ENCODE peak calls at places on chromosome 7, in nine cellular contexts. One of them, this sample, is unnamed.

GRCh38 chr7:95330194-95331003 is 6.1 kb upstream of the PON1 start:
- DNase-seq in activated T-helper 1 cell treated with anti-CD3 and anti-CD28 coated beads, Interleukin-2, amount 50 U/mL, for 16 hours: no peak
- DNase-seq in NCI-H1105 treated with DMSO at 0.1 percent for 48 hours: no peak
- DNase-seq in posterior cingulate gyrus: no peak
- DNase-seq in small intestine: peak; percentile 53
- DNase-seq in pancreas: no peak
- DNase-seq in dorsolateral prefrontal cortex: no peak
- DNase-seq in AG10803: peak; percentile 54
- DNase-seq in astrocyte of the cerebellum: no peak
- DNase-seq in this sample: no peak

GRCh38 chr7:44293561-44294324 is 31.7 kb downstream of the CAMK2B start:
- DNase-seq in posterior cingulate gyrus: peak; percentile 62
- DNase-seq in AG10803: no peak
- DNase-seq in dorsolateral prefrontal cortex: peak; percentile 22
- DNase-seq in astrocyte of the cerebellum: no peak
- DNase-seq in pancreas: peak; percentile 5
- DNase-seq in NCI-H1105 treated with DMSO at 0.1 percent for 48 hours: no peak
- DNase-seq in activated T-helper 1 cell treated with anti-CD3 and anti-CD28 coated beads, Interleukin-2, amount 50 U/mL, for 16 hours: no peak
- DNase-seq in small intestine: no peak
- DNase-seq in this sample: peak; percentile 6

GRCh38 chr7:36810476-36810875 is 86.2 kb upstream of the AOAH start:
- DNase-seq in astrocyte of the cerebellum: no peak
- DNase-seq in dorsolateral prefrontal cortex: no peak
- DNase-seq in AG10803: no peak
- DNase-seq in small intestine: peak; percentile 5
- DNase-seq in activated T-helper 1 cell treated with anti-CD3 and anti-CD28 coated beads, Interleukin-2, amount 50 U/mL, for 16 hours: no peak
- DNase-seq in NCI-H1105 treated with DMSO at 0.1 percent for 48 hours: no peak
- DNase-seq in pancreas: no peak
- DNase-seq in posterior cingulate gyrus: no peak
- DNase-seq in this sample: no peak

GRCh38 chr7:138077809-138078208 is 1.6 kb downstream of the AKR1D1 start:
- DNase-seq in pancreas: no peak
- DNase-seq in small intestine: peak; percentile 5
- DNase-seq in astrocyte of the cerebellum: no peak
- DNase-seq in activated T-helper 1 cell treated with anti-CD3 and anti-CD28 coated beads, Interleukin-2, amount 50 U/mL, for 16 hours: no peak
- DNase-seq in NCI-H1105 treated with DMSO at 0.1 percent for 48 hours: no peak
- DNase-seq in posterior cingulate gyrus: no peak
- DNase-seq in AG10803: no peak
- DNase-seq in dorsolateral prefrontal cortex: no peak
- DNase-seq in this sample: no peak

GRCh38 chr7:102211590-102212550 is 74.8 kb upstream of the SH2B2 start:
- DNase-seq in AG10803: no peak
- DNase-seq in NCI-H1105 treated with DMSO at 0.1 percent for 48 hours: no peak
- DNase-seq in dorsolateral prefrontal cortex: no peak
- DNase-seq in activated T-helper 1 cell treated with anti-CD3 and anti-CD28 coated beads, Interleukin-2, amount 50 U/mL, for 16 hours: no peak
- DNase-seq in small intestine: no peak
- DNase-seq in pancreas: no peak
- DNase-seq in astrocyte of the cerebellum: no peak
- DNase-seq in posterior cingulate gyrus: no peak
- DNase-seq in this sample: no peak

GRCh38 chr7:57362868-57363267 is 87.1 kb upstream of the ZNF716 start:
- DNase-seq in AG10803: no peak
- DNase-seq in pancreas: no peak
- DNase-seq in astrocyte of the cerebellum: no peak
- DNase-seq in small intestine: no peak
- DNase-seq in NCI-H1105 treated with DMSO at 0.1 percent for 48 hours: no peak
- DNase-seq in dorsolateral prefrontal cortex: no peak
- DNase-seq in posterior cingulate gyrus: peak; percentile 22
- DNase-seq in activated T-helper 1 cell treated with anti-CD3 and anti-CD28 coated beads, Interleukin-2, amount 50 U/mL, for 16 hours: no peak
- DNase-seq in this sample: no peak

GRCh38 chr7:69893915-69894314 is 295.6 kb downstream of the AUTS2 start:
- DNase-seq in astrocyte of the cerebellum: peak; percentile 8
- DNase-seq in AG10803: peak; percentile 37
- DNase-seq in pancreas: no peak
- DNase-seq in dorsolateral prefrontal cortex: no peak
- DNase-seq in NCI-H1105 treated with DMSO at 0.1 percent for 48 hours: peak; percentile 33
- DNase-seq in small intestine: no peak
- DNase-seq in activated T-helper 1 cell treated with anti-CD3 and anti-CD28 coated beads, Interleukin-2, amount 50 U/mL, for 16 hours: no peak
- DNase-seq in posterior cingulate gyrus: no peak
- DNase-seq in this sample: no peak

GRCh38 chr7:6212008-6212407 is 60.4 kb downstream of the CYTH3 start:
- DNase-seq in AG10803: no peak
- DNase-seq in astrocyte of the cerebellum: no peak
- DNase-seq in dorsolateral prefrontal cortex: no peak
- DNase-seq in pancreas: no peak
- DNase-seq in NCI-H1105 treated with DMSO at 0.1 percent for 48 hours: no peak
- DNase-seq in small intestine: no peak
- DNase-seq in posterior cingulate gyrus: no peak
- DNase-seq in activated T-helper 1 cell treated with anti-CD3 and anti-CD28 coated beads, Interleukin-2, amount 50 U/mL, for 16 hours: no peak
- DNase-seq in this sample: no peak

GRCh38 chr7:13336227-13336626 is 648.8 kb downstream of the ARL4A start:
- DNase-seq in posterior cingulate gyrus: no peak
- DNase-seq in pancreas: no peak
- DNase-seq in astrocyte of the cerebellum: peak; percentile 31
- DNase-seq in small intestine: no peak
- DNase-seq in activated T-helper 1 cell treated with anti-CD3 and anti-CD28 coated beads, Interleukin-2, amount 50 U/mL, for 16 hours: no peak
- DNase-seq in NCI-H1105 treated with DMSO at 0.1 percent for 48 hours: no peak
- DNase-seq in dorsolateral prefrontal cortex: no peak
- DNase-seq in AG10803: peak; percentile 50
- DNase-seq in this sample: no peak

GRCh38 chr7:143384148-143384547 is 3.0 kb downstream of the ZYX start:
- DNase-seq in dorsolateral prefrontal cortex: no peak
- DNase-seq in NCI-H1105 treated with DMSO at 0.1 percent for 48 hours: no peak
- DNase-seq in AG10803: no peak
- DNase-seq in astrocyte of the cerebellum: no peak
- DNase-seq in activated T-helper 1 cell treated with anti-CD3 and anti-CD28 coated beads, Interleukin-2, amount 50 U/mL, for 16 hours: no peak
- DNase-seq in small intestine: no peak
- DNase-seq in posterior cingulate gyrus: peak; percentile 36
- DNase-seq in pancreas: no peak
- DNase-seq in this sample: no peak

GRCh38 chr7:116552616-116553015 is 27.8 kb downstream of the CAV1 start:
- DNase-seq in NCI-H1105 treated with DMSO at 0.1 percent for 48 hours: no peak
- DNase-seq in small intestine: no peak
- DNase-seq in activated T-helper 1 cell treated with anti-CD3 and anti-CD28 coated beads, Interleukin-2, amount 50 U/mL, for 16 hours: no peak
- DNase-seq in pancreas: no peak
- DNase-seq in astrocyte of the cerebellum: no peak
- DNase-seq in dorsolateral prefrontal cortex: no peak
- DNase-seq in AG10803: no peak
- DNase-seq in posterior cingulate gyrus: no peak
- DNase-seq in this sample: no peak

GRCh38 chr7:39186671-39187070 is 209.0 kb downstream of the POU6F2 start:
- DNase-seq in pancreas: no peak
- DNase-seq in posterior cingulate gyrus: no peak
- DNase-seq in small intestine: no peak
- DNase-seq in dorsolateral prefrontal cortex: no peak
- DNase-seq in AG10803: no peak
- DNase-seq in astrocyte of the cerebellum: no peak
- DNase-seq in activated T-helper 1 cell treated with anti-CD3 and anti-CD28 coated beads, Interleukin-2, amount 50 U/mL, for 16 hours: no peak
- DNase-seq in NCI-H1105 treated with DMSO at 0.1 percent for 48 hours: no peak
- DNase-seq in this sample: no peak

GRCh38 chr7:7884855-7885254 is 83.7 kb upstream of the GLCCI1 start:
- DNase-seq in astrocyte of the cerebellum: peak; percentile 19
- DNase-seq in small intestine: no peak
- DNase-seq in activated T-helper 1 cell treated with anti-CD3 and anti-CD28 coated beads, Interleukin-2, amount 50 U/mL, for 16 hours: no peak
- DNase-seq in posterior cingulate gyrus: no peak
- DNase-seq in AG10803: peak; percentile 26
- DNase-seq in dorsolateral prefrontal cortex: no peak
- DNase-seq in NCI-H1105 treated with DMSO at 0.1 percent for 48 hours: no peak
- DNase-seq in pancreas: no peak
- DNase-seq in this sample: no peak

GRCh38 chr7:132500727-132501410 is 75.4 kb downstream of the PLXNA4 start:
- DNase-seq in dorsolateral prefrontal cortex: no peak
- DNase-seq in AG10803: peak; percentile 76
- DNase-seq in small intestine: peak; percentile 48
- DNase-seq in astrocyte of the cerebellum: peak; percentile 56
- DNase-seq in posterior cingulate gyrus: no peak
- DNase-seq in NCI-H1105 treated with DMSO at 0.1 percent for 48 hours: no peak
- DNase-seq in pancreas: peak; percentile 40
- DNase-seq in activated T-helper 1 cell treated with anti-CD3 and anti-CD28 coated beads, Interleukin-2, amount 50 U/mL, for 16 hours: no peak
- DNase-seq in this sample: peak; percentile 34

GRCh38 chr7:132065193-132065972 is 509.0 kb upstream of the PODXL start:
- DNase-seq in small intestine: no peak
- DNase-seq in AG10803: peak; percentile 97
- DNase-seq in pancreas: no peak
- DNase-seq in activated T-helper 1 cell treated with anti-CD3 and anti-CD28 coated beads, Interleukin-2, amount 50 U/mL, for 16 hours: no peak
- DNase-seq in astrocyte of the cerebellum: peak; percentile 89
- DNase-seq in posterior cingulate gyrus: peak; percentile 86
- DNase-seq in NCI-H1105 treated with DMSO at 0.1 percent for 48 hours: no peak
- DNase-seq in dorsolateral prefrontal cortex: peak; percentile 49
- DNase-seq in this sample: peak; percentile 37

GRCh38 chr7:30172451-30172850 is 37.7 kb downstream of the MTURN start:
- DNase-seq in posterior cingulate gyrus: no peak
- DNase-seq in pancreas: no peak
- DNase-seq in small intestine: no peak
- DNase-seq in NCI-H1105 treated with DMSO at 0.1 percent for 48 hours: peak; percentile 20
- DNase-seq in dorsolateral prefrontal cortex: no peak
- DNase-seq in astrocyte of the cerebellum: no peak
- DNase-seq in activated T-helper 1 cell treated with anti-CD3 and anti-CD28 coated beads, Interleukin-2, amount 50 U/mL, for 16 hours: no peak
- DNase-seq in AG10803: no peak
- DNase-seq in this sample: no peak